ENCODE peak calls at places on chromosomes 12 and 14, in eight cellular contexts. U, G, X, O, P, F, L and I are unnamed samples.

GRCh38 chr12:7190268-7191055 is 976 bp downstream of the PEX5 start:
- DNase-seq in U (peak), G (peak), X (no peak), O (no peak), P (peak), F (no peak), L (peak), I (no peak)

GRCh38 chr12:16606936-16607335 is 974 bp upstream of the LMO3 start:
- DNase-seq in U (no peak), G (no peak), X (no peak), O (no peak), P (no peak), F (no peak), L (no peak), I (no peak)

GRCh38 chr12:45839917-45840316 is 110.4 kb downstream of the ARID2 start:
- DNase-seq in U (no peak), G (no peak), X (no peak), O (no peak), P (no peak), F (no peak), L (no peak), I (no peak)

GRCh38 chr12:90126125-90126524 is 417.5 kb upstream of the ATP2B1 start:
- DNase-seq in U (no peak), G (no peak), X (no peak), O (no peak), P (no peak), F (no peak), L (no peak), I (no peak)

GRCh38 chr14:82180057-82180620 is 646.5 kb upstream of the SEL1L start:
- DNase-seq in U (no peak), G (no peak), X (no peak), O (no peak), P (no peak), F (no peak), L (no peak), I (no peak)

GRCh38 chr12:51171884-51172514 is 936 bp downstream of the TFCP2 start:
- DNase-seq in U (no peak), G (peak), X (no peak), O (no peak), P (no peak), F (peak), L (peak), I (no peak)

GRCh38 chr14:98270201-98270600 is 1001.8 kb downstream of the BCL11B start:
- DNase-seq in U (no peak), G (no peak), X (no peak), O (no peak), P (no peak), F (no peak), L (no peak), I (no peak)

GRCh38 chr14:94611179-94611578 is 1.0 kb upstream of the SERPINA3 start:
- DNase-seq in U (no peak), G (no peak), X (no peak), O (no peak), P (no peak), F (no peak), L (no peak), I (no peak)

GRCh38 chr14:28756896-28757570 is 9.6 kb upstream of the FOXG1 start:
- DNase-seq in U (no peak), G (peak), X (no peak), O (no peak), P (no peak), F (no peak), L (peak), I (no peak)

GRCh38 chr14:51219473-51220448 is 20.3 kb upstream of the TMX1 start:
- DNase-seq in U (no peak), G (peak), X (no peak), O (no peak), P (no peak), F (peak), L (peak), I (no peak)

GRCh38 chr12:22046968-22047390 is 961 bp downstream of the CMAS start:
- DNase-seq in U (no peak), G (peak), X (no peak), O (no peak), P (no peak), F (no peak), L (peak), I (no peak)

GRCh38 chr14:83827383-83827782 is 1702.6 kb upstream of the FLRT2 start:
- DNase-seq in U (no peak), G (no peak), X (no peak), O (no peak), P (no peak), F (no peak), L (no peak), I (no peak)

GRCh38 chr14:66508846-66509621 is 1.1 kb downstream of the GPHN start:
- DNase-seq in U (peak), G (peak), X (peak), O (peak), P (peak), F (peak), L (peak), I (peak)

GRCh38 chr14:100836053-100836805 is 10.3 kb downstream of the MEG3 start:
- DNase-seq in U (no peak), G (no peak), X (no peak), O (no peak), P (no peak), F (no peak), L (no peak), I (no peak)

GRCh38 chr14:24996930-24997329 is 53.0 kb downstream of the STXBP6 start:
- DNase-seq in U (no peak), G (no peak), X (no peak), O (no peak), P (no peak), F (no peak), L (no peak), I (no peak)

GRCh38 chr12:102824218-102824835 is 92.7 kb downstream of the PAH start:
- DNase-seq in U (peak), G (peak), X (no peak), O (peak), P (peak), F (no peak), L (peak), I (no peak)

GRCh38 chr14:55715889-55716288 is 135.9 kb downstream of the KTN1 start:
- DNase-seq in U (peak), G (peak), X (no peak), O (peak), P (no peak), F (peak), L (peak), I (no peak)

GRCh38 chr12:60265741-60266140 is 669.9 kb downstream of the SLC16A7 start:
- DNase-seq in U (no peak), G (no peak), X (no peak), O (no peak), P (no peak), F (no peak), L (no peak), I (no peak)

GRCh38 chr14:32382704-32383103 is 53.6 kb downstream of the AKAP6 start:
- DNase-seq in U (no peak), G (peak), X (no peak), O (no peak), P (no peak), F (no peak), L (peak), I (no peak)

GRCh38 chr12:57899010-57899662 is 42.2 kb upstream of the ATP23 start:
- DNase-seq in U (no peak), G (peak), X (no peak), O (no peak), P (peak), F (no peak), L (peak), I (no peak)

GRCh38 chr12:72295744-72296143 is 23.6 kb downstream of the TRHDE start:
- DNase-seq in U (no peak), G (no peak), X (no peak), O (no peak), P (no peak), F (no peak), L (peak), I (no peak)

GRCh38 chr12:117680311-117680710 is 288.5 kb downstream of the KSR2 start:
- DNase-seq in U (no peak), G (no peak), X (no peak), O (no peak), P (no peak), F (no peak), L (peak), I (no peak)

GRCh38 chr14:92540472-92541048 is 27.0 kb downstream of the RIN3 start:
- DNase-seq in U (peak), G (peak), X (peak), O (peak), P (no peak), F (peak), L (peak), I (peak)